ENCODE peak calls at places on chromosomes 4 and X, in seven cellular contexts. E, G, A, D, H, S and C are unnamed samples.

GRCh38 chr4:41262198-41262597 is 5.5 kb downstream of the UCHL1 start:
- DNase-seq in E (no peak), G (no peak), A (no peak), D (no peak), H (no peak), S (no peak), C (no peak)

GRCh38 chr4:5979981-5980380 is 38.2 kb downstream of the C4orf50 start:
- DNase-seq in E (peak; percentile 58), G (peak; percentile 94), A (no peak), D (no peak), H (no peak), S (no peak), C (no peak)

GRCh38 chr4:81164623-81165416 is 50.2 kb downstream of the PRKG2 start:
- DNase-seq in E (no peak), G (no peak), A (no peak), D (no peak), H (no peak), S (no peak), C (peak; percentile 43)

GRCh38 chrX:10106801-10107200 is 50.0 kb upstream of the CLCN4 start:
- DNase-seq in E (no peak), G (no peak), A (no peak), D (peak; percentile 4), H (no peak), S (no peak), C (peak; percentile 46)

GRCh38 chr4:168647976-168648375 is 151.1 kb downstream of the PALLD start:
- DNase-seq in E (no peak), G (no peak), A (no peak), D (no peak), H (no peak), S (no peak), C (no peak)

GRCh38 chr4:106763044-106763443 is 273.1 kb downstream of the DKK2 start:
- DNase-seq in E (no peak), G (peak; percentile 46), A (no peak), D (no peak), H (no peak), S (no peak), C (no peak)

GRCh38 chr4:64774626-64775025 is 365.4 kb upstream of the TECRL start:
- DNase-seq in E (no peak), G (no peak), A (no peak), D (no peak), H (no peak), S (no peak), C (no peak)

GRCh38 chr4:101282076-101282844 is 65.1 kb downstream of the PPP3CA start:
- DNase-seq in E (no peak), G (peak; percentile 57), A (no peak), D (no peak), H (no peak), S (no peak), C (no peak)

GRCh38 chr4:143410015-143410414 is 73.3 kb downstream of the GAB1 start:
- DNase-seq in E (no peak), G (no peak), A (no peak), D (no peak), H (no peak), S (no peak), C (no peak)

GRCh38 chr4:44446801-44447562 is 1.6 kb downstream of the KCTD8 start:
- DNase-seq in E (no peak), G (peak; percentile 75), A (no peak), D (no peak), H (peak; percentile 61), S (no peak), C (no peak)

GRCh38 chr4:6453688-6453990 is 18.8 kb downstream of the PPP2R2C start:
- DNase-seq in E (no peak), G (no peak), A (no peak), D (no peak), H (no peak), S (no peak), C (no peak)

GRCh38 chrX:29787666-29788065 is 427.7 kb upstream of the MAGEB2 start:
- DNase-seq in E (no peak), G (no peak), A (no peak), D (no peak), H (no peak), S (no peak), C (no peak)

GRCh38 chr4:58566260-58566659 is 1456.1 kb upstream of the IGFBP7 start:
- DNase-seq in E (no peak), G (no peak), A (no peak), D (no peak), H (no peak), S (no peak), C (no peak)

GRCh38 chrX:18410038-18410437 is 15.4 kb upstream of the CDKL5 start:
- DNase-seq in E (peak; percentile 34), G (no peak), A (no peak), D (no peak), H (no peak), S (peak; percentile 42), C (no peak)

GRCh38 chr4:41661447-41662076 is 87.0 kb downstream of the PHOX2B start:
- DNase-seq in E (peak; percentile 62), G (peak; percentile 81), A (peak; percentile 57), D (no peak), H (no peak), S (peak; percentile 74), C (peak; percentile 54)

GRCh38 chrX:3176439-3176820 is 135.2 kb downstream of the ARSF start:
- DNase-seq in E (peak; percentile 15), G (no peak), A (no peak), D (no peak), H (no peak), S (no peak), C (no peak)

GRCh38 chr4:89357346-89357745 is 49.7 kb upstream of the GPRIN3 start:
- DNase-seq in E (no peak), G (no peak), A (no peak), D (no peak), H (no peak), S (no peak), C (no peak)

GRCh38 chr4:187541666-187542065 is 453.9 kb upstream of the ZFP42 start:
- DNase-seq in E (no peak), G (no peak), A (no peak), D (no peak), H (no peak), S (no peak), C (no peak)

GRCh38 chr4:183636923-183637322 is 22.1 kb downstream of the RWDD4 start:
- DNase-seq in E (no peak), G (no peak), A (no peak), D (no peak), H (no peak), S (no peak), C (no peak)

GRCh38 chr4:15963001-15963451 is at the start of gene FGFBP2:
- DNase-seq in E (peak; percentile 91), G (peak; percentile 91), A (peak; percentile 59), D (peak; percentile 44), H (no peak), S (peak; percentile 10), C (peak; percentile 59)

GRCh38 chr4:124862261-124862660 is 149.7 kb upstream of the ANKRD50 start:
- DNase-seq in E (no peak), G (no peak), A (no peak), D (no peak), H (no peak), S (no peak), C (no peak)